ENCODE peak calls at places on chromosomes 4 and X, in nine cellular contexts. F is iPS-NIHi11; Z is EL; C is colonic mucosa; N is right cardiac atrium; W is GM06990; P is psoas muscle; S is stimulated activated CD8-positive, alpha-beta memory T cell treated with anti-CD3 and anti-CD28 coated beads, Interleukin-4, amount 100 ng/mL, for 48 hours; O is breast epithelium. R is an unnamed sample.

GRCh38 chr4:76703676-76704075 is 194.3 kb downstream of the SOWAHB start:
- DNase-seq in N (no peak), W (no peak), C (no peak), F (no peak), P (no peak), S (no peak), O (no peak), Z (peak; percentile 31), R (no peak)

GRCh38 chr4:52788806-52789205 is 37.6 kb upstream of the ERVMER34-1 start:
- DNase-seq in C (no peak), W (no peak), P (no peak), S (no peak), O (no peak), N (no peak), F (no peak), Z (no peak), R (no peak)

GRCh38 chrX:125132274-125132673 is 187.4 kb upstream of the TEX13C start:
- DNase-seq in O (no peak), C (no peak), N (no peak), F (peak; percentile 11), W (no peak), P (no peak), Z (no peak), S (no peak), R (no peak)

GRCh38 chrX:68853665-68854251 is 24.9 kb downstream of the EFNB1 start:
- DNase-seq in S (no peak), W (no peak), C (no peak), F (peak; percentile 30), P (no peak), Z (no peak), N (no peak), O (no peak), R (no peak)

GRCh38 chr4:169241480-169241879 is 29.3 kb downstream of the SH3RF1 start:
- DNase-seq in O (no peak), F (no peak), C (no peak), Z (no peak), P (no peak), S (no peak), N (no peak), W (no peak), R (no peak)

GRCh38 chr4:93775551-93775950 is 53.0 kb upstream of the ATOH1 start:
- DNase-seq in C (no peak), P (no peak), S (no peak), N (no peak), Z (no peak), O (no peak), F (no peak), W (no peak), R (no peak)

GRCh38 chrX:40550069-40550468 is 30.7 kb upstream of the ATP6AP2 start:
- DNase-seq in S (no peak), W (no peak), Z (no peak), O (no peak), F (no peak), N (peak; percentile 72), P (no peak), C (no peak), R (peak; percentile 32)

GRCh38 chr4:149223659-149224058 is 592.0 kb downstream of the IQCM start:
- DNase-seq in O (no peak), S (no peak), W (no peak), Z (peak; percentile 68), P (no peak), F (no peak), C (no peak), N (no peak), R (no peak)

GRCh38 chrX:85851418-85851817 is 195.9 kb downstream of the CHM start:
- DNase-seq in W (no peak), Z (no peak), O (no peak), P (no peak), S (no peak), F (peak; percentile 11), C (peak; percentile 25), N (no peak), R (no peak)

GRCh38 chr4:173334891-173335754 is 965 bp upstream of the HMGB2 start:
- DNase-seq in N (peak; percentile 88), C (peak; percentile 87), S (peak; percentile 70), F (peak; percentile 94), P (peak; percentile 51), W (peak; percentile 80), O (peak; percentile 26), Z (peak; percentile 93), R (peak; percentile 82)

GRCh38 chrX:39242187-39242586 is 440.9 kb downstream of the MID1IP1 start:
- DNase-seq in N (no peak), P (no peak), F (peak; percentile 31), Z (peak; percentile 0), W (no peak), S (no peak), C (peak; percentile 64), O (no peak), R (no peak)

GRCh38 chr4:84937381-84937977 is 29.0 kb downstream of the WDFY3 start:
- DNase-seq in Z (no peak), W (no peak), O (no peak), C (no peak), N (no peak), P (no peak), S (no peak), F (no peak), R (no peak)

GRCh38 chr4:18568600-18568999 is 547.0 kb upstream of the LCORL start:
- DNase-seq in C (no peak), P (no peak), Z (peak; percentile 1), S (no peak), F (no peak), N (no peak), W (no peak), O (no peak), R (no peak)

GRCh38 chr4:140085062-140085622 is 68.8 kb downstream of the MAML3 start:
- DNase-seq in O (no peak), Z (no peak), P (no peak), W (no peak), N (no peak), S (no peak), C (no peak), F (no peak), R (no peak)

GRCh38 chrX:45360571-45360970 is 159.9 kb upstream of the DIPK2B start:
- DNase-seq in N (no peak), S (no peak), O (no peak), F (no peak), C (no peak), W (no peak), P (no peak), Z (no peak), R (no peak)